ENCODE peak calls at places on chromosomes 16 and 17, in ten cellular contexts. One of them, this sample, is unnamed.

GRCh38 chr17:79294459-79295071 is 219.9 kb downstream of the ENGASE start:
- DNase-seq in IMR-90: peak
- DNase-seq in tibial artery: peak
- DNase-seq in RWPE1: peak
- DNase-seq in heart left ventricle: peak
- DNase-seq in gastrocnemius medialis: no peak
- DNase-seq in psoas muscle: peak
- DNase-seq in dorsolateral prefrontal cortex: peak
- DNase-seq in PC-3: peak
- DNase-seq in kidney: no peak
- DNase-seq in this sample: peak

GRCh38 chr17:40322417-40323315 is 13.7 kb downstream of the RARA start:
- DNase-seq in IMR-90: peak
- DNase-seq in tibial artery: peak
- DNase-seq in RWPE1: peak
- DNase-seq in heart left ventricle: peak
- DNase-seq in gastrocnemius medialis: peak
- DNase-seq in psoas muscle: peak
- DNase-seq in dorsolateral prefrontal cortex: no peak
- DNase-seq in PC-3: peak
- DNase-seq in kidney: peak
- DNase-seq in this sample: peak

GRCh38 chr16:8961811-8962390 is 1.8 kb downstream of the USP7 start:
- DNase-seq in IMR-90: no peak
- DNase-seq in tibial artery: no peak
- DNase-seq in RWPE1: no peak
- DNase-seq in heart left ventricle: no peak
- DNase-seq in gastrocnemius medialis: no peak
- DNase-seq in psoas muscle: no peak
- DNase-seq in dorsolateral prefrontal cortex: no peak
- DNase-seq in PC-3: peak
- DNase-seq in kidney: no peak
- DNase-seq in this sample: no peak

GRCh38 chr16:74998481-74999207 is at the start of gene ZNRF1:
- DNase-seq in IMR-90: peak
- DNase-seq in tibial artery: peak
- DNase-seq in RWPE1: peak
- DNase-seq in heart left ventricle: peak
- DNase-seq in gastrocnemius medialis: peak
- DNase-seq in psoas muscle: peak
- DNase-seq in dorsolateral prefrontal cortex: peak
- DNase-seq in PC-3: peak
- DNase-seq in kidney: peak
- DNase-seq in this sample: peak

GRCh38 chr17:43834106-43834505 is 1.2 kb upstream of the MPP3 start:
- DNase-seq in IMR-90: peak
- DNase-seq in tibial artery: no peak
- DNase-seq in RWPE1: no peak
- DNase-seq in heart left ventricle: no peak
- DNase-seq in gastrocnemius medialis: no peak
- DNase-seq in psoas muscle: no peak
- DNase-seq in dorsolateral prefrontal cortex: no peak
- DNase-seq in PC-3: peak
- DNase-seq in kidney: no peak
- DNase-seq in this sample: peak

GRCh38 chr17:48972749-48973097 is 4.3 kb upstream of the GIP start:
- DNase-seq in IMR-90: no peak
- DNase-seq in tibial artery: no peak
- DNase-seq in RWPE1: no peak
- DNase-seq in heart left ventricle: no peak
- DNase-seq in gastrocnemius medialis: no peak
- DNase-seq in psoas muscle: no peak
- DNase-seq in dorsolateral prefrontal cortex: no peak
- DNase-seq in PC-3: no peak
- DNase-seq in kidney: no peak
- DNase-seq in this sample: no peak

GRCh38 chr17:80796430-80796861 is 195.2 kb upstream of the CHMP6 start:
- DNase-seq in IMR-90: peak
- DNase-seq in tibial artery: no peak
- DNase-seq in RWPE1: no peak
- DNase-seq in heart left ventricle: no peak
- DNase-seq in gastrocnemius medialis: peak
- DNase-seq in psoas muscle: no peak
- DNase-seq in dorsolateral prefrontal cortex: peak
- DNase-seq in PC-3: no peak
- DNase-seq in kidney: no peak
- DNase-seq in this sample: no peak

GRCh38 chr17:49016775-49017463 is 19.7 kb downstream of the IGF2BP1 start:
- DNase-seq in IMR-90: peak
- DNase-seq in tibial artery: peak
- DNase-seq in RWPE1: peak
- DNase-seq in heart left ventricle: no peak
- DNase-seq in gastrocnemius medialis: no peak
- DNase-seq in psoas muscle: no peak
- DNase-seq in dorsolateral prefrontal cortex: no peak
- DNase-seq in PC-3: peak
- DNase-seq in kidney: peak
- DNase-seq in this sample: no peak

GRCh38 chr16:70018254-70018653 is 67.1 kb downstream of the CLEC18A start:
- DNase-seq in IMR-90: peak
- DNase-seq in tibial artery: no peak
- DNase-seq in RWPE1: no peak
- DNase-seq in heart left ventricle: peak
- DNase-seq in gastrocnemius medialis: no peak
- DNase-seq in psoas muscle: no peak
- DNase-seq in dorsolateral prefrontal cortex: no peak
- DNase-seq in PC-3: peak
- DNase-seq in kidney: no peak
- DNase-seq in this sample: peak

GRCh38 chr17:29929006-29929543 is 953 bp downstream of the SSH2 start:
- DNase-seq in IMR-90: no peak
- DNase-seq in tibial artery: no peak
- DNase-seq in RWPE1: peak
- DNase-seq in heart left ventricle: no peak
- DNase-seq in gastrocnemius medialis: peak
- DNase-seq in psoas muscle: no peak
- DNase-seq in dorsolateral prefrontal cortex: no peak
- DNase-seq in PC-3: peak
- DNase-seq in kidney: no peak
- DNase-seq in this sample: peak

GRCh38 chr16:57899771-57900661 is 70.9 kb downstream of the CNGB1 start:
- DNase-seq in IMR-90: peak
- DNase-seq in tibial artery: peak
- DNase-seq in RWPE1: peak
- DNase-seq in heart left ventricle: peak
- DNase-seq in gastrocnemius medialis: peak
- DNase-seq in psoas muscle: peak
- DNase-seq in dorsolateral prefrontal cortex: peak
- DNase-seq in PC-3: peak
- DNase-seq in kidney: peak
- DNase-seq in this sample: peak

GRCh38 chr17:75518201-75518600 is 1.9 kb downstream of the TSEN54 start:
- DNase-seq in IMR-90: no peak
- DNase-seq in tibial artery: no peak
- DNase-seq in RWPE1: no peak
- DNase-seq in heart left ventricle: no peak
- DNase-seq in gastrocnemius medialis: no peak
- DNase-seq in psoas muscle: no peak
- DNase-seq in dorsolateral prefrontal cortex: no peak
- DNase-seq in PC-3: no peak
- DNase-seq in kidney: no peak
- DNase-seq in this sample: no peak

GRCh38 chr17:27591986-27592385 is 39.0 kb upstream of the LGALS9 start:
- DNase-seq in IMR-90: no peak
- DNase-seq in tibial artery: no peak
- DNase-seq in RWPE1: no peak
- DNase-seq in heart left ventricle: no peak
- DNase-seq in gastrocnemius medialis: no peak
- DNase-seq in psoas muscle: no peak
- DNase-seq in dorsolateral prefrontal cortex: no peak
- DNase-seq in PC-3: no peak
- DNase-seq in kidney: no peak
- DNase-seq in this sample: no peak

GRCh38 chr16:79599837-79600635 is 501 bp downstream of the MAF start:
- DNase-seq in IMR-90: no peak
- DNase-seq in tibial artery: peak
- DNase-seq in RWPE1: peak
- DNase-seq in heart left ventricle: peak
- DNase-seq in gastrocnemius medialis: peak
- DNase-seq in psoas muscle: peak
- DNase-seq in dorsolateral prefrontal cortex: peak
- DNase-seq in PC-3: no peak
- DNase-seq in kidney: peak
- DNase-seq in this sample: no peak

DNA sequence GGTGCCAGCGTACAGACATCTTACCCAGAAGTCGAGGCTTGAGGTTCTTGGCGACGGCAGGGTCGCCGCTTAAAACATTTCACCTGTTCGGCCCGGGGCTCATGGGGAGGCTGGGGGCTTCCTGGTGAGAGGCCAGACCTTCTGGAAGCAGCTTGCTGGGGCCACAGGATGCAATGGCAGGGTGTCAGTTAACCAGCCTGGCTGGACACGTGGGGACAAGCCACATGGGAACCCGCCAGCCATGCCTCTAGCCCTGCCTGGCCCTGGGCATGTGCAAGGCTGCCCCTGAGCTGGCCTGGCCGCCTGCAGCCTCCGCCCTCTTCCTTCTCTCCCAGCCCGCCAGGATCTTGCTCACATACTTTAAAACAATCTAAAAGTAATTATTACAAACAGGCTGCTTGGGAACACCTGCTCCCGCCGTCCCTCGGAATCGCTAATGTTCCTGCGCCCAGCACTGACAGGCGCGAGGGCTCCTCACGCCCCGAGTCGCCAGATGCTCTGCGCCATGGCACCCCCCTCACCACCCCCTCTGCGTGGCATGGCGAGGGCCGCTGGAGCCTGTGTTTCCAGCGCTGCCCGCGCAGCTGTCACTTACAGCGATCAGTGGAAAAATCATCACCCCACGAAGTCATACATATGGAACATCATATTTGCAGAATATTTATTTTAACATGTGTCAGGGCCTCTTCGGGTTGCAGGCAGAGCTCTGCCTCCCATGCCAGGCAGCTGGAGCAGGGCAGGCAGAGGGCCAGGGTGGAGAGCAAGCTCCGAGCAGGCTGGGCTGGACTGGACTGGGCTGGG is 188.7 kb upstream of the GSE1 start:
- DNase-seq in IMR-90: no peak
- DNase-seq in tibial artery: peak
- DNase-seq in RWPE1: no peak
- DNase-seq in heart left ventricle: peak
- DNase-seq in gastrocnemius medialis: peak
- DNase-seq in psoas muscle: peak
- DNase-seq in dorsolateral prefrontal cortex: no peak
- DNase-seq in PC-3: no peak
- DNase-seq in kidney: peak
- DNase-seq in this sample: no peak
- H3K27ac ChIP-seq in IMR-90: no peak
- H3K27ac ChIP-seq in tibial artery: no peak
- H3K27ac ChIP-seq in RWPE1: no peak
- H3K27ac ChIP-seq in heart left ventricle: no peak
- H3K27ac ChIP-seq in gastrocnemius medialis: no peak
- H3K27ac ChIP-seq in psoas muscle: no peak
- H3K27ac ChIP-seq in dorsolateral prefrontal cortex: no peak
- H3K27ac ChIP-seq in PC-3: no peak
- H3K27ac ChIP-seq in kidney: no peak
- H3K27ac ChIP-seq in this sample: no peak

GRCh38 chr17:4554997-4555799 is at the start of gene MYBBP1A:
- DNase-seq in IMR-90: peak
- DNase-seq in tibial artery: peak
- DNase-seq in RWPE1: peak
- DNase-seq in heart left ventricle: peak
- DNase-seq in gastrocnemius medialis: peak
- DNase-seq in psoas muscle: peak
- DNase-seq in dorsolateral prefrontal cortex: peak
- DNase-seq in PC-3: peak
- DNase-seq in kidney: peak
- DNase-seq in this sample: peak
- TF ChIP-seq CTCF in IMR-90: peak
- TF ChIP-seq CTCF in tibial artery: peak
- TF ChIP-seq CTCF in RWPE1: no peak
- TF ChIP-seq CTCF in heart left ventricle: peak
- TF ChIP-seq CTCF in gastrocnemius medialis: peak
- TF ChIP-seq CTCF in psoas muscle: peak
- TF ChIP-seq CTCF in dorsolateral prefrontal cortex: peak
- TF ChIP-seq CTCF in PC-3: no peak
- TF ChIP-seq CTCF in kidney: peak
- TF ChIP-seq CTCF in this sample: peak

GRCh38 chr16:10322723-10323527 is 62.9 kb upstream of the ATF7IP2 start:
- DNase-seq in IMR-90: no peak
- DNase-seq in tibial artery: no peak
- DNase-seq in RWPE1: no peak
- DNase-seq in heart left ventricle: no peak
- DNase-seq in gastrocnemius medialis: no peak
- DNase-seq in psoas muscle: no peak
- DNase-seq in dorsolateral prefrontal cortex: no peak
- DNase-seq in PC-3: no peak
- DNase-seq in kidney: no peak
- DNase-seq in this sample: no peak
- H3K27ac ChIP-seq in IMR-90: no peak
- H3K27ac ChIP-seq in tibial artery: no peak
- H3K27ac ChIP-seq in RWPE1: no peak
- H3K27ac ChIP-seq in heart left ventricle: no peak
- H3K27ac ChIP-seq in gastrocnemius medialis: no peak
- H3K27ac ChIP-seq in psoas muscle: no peak
- H3K27ac ChIP-seq in dorsolateral prefrontal cortex: no peak
- H3K27ac ChIP-seq in PC-3: no peak
- H3K27ac ChIP-seq in kidney: no peak
- H3K27ac ChIP-seq in this sample: no peak

GRCh38 chr16:83348991-83349390 is 458.8 kb upstream of the HSBP1 start:
- DNase-seq in IMR-90: no peak
- DNase-seq in tibial artery: no peak
- DNase-seq in RWPE1: no peak
- DNase-seq in heart left ventricle: no peak
- DNase-seq in gastrocnemius medialis: no peak
- DNase-seq in psoas muscle: no peak
- DNase-seq in dorsolateral prefrontal cortex: no peak
- DNase-seq in PC-3: no peak
- DNase-seq in kidney: no peak
- DNase-seq in this sample: no peak

GRCh38 chr16:83350466-83350865 is 457.3 kb upstream of the HSBP1 start:
- DNase-seq in IMR-90: no peak
- DNase-seq in tibial artery: no peak
- DNase-seq in RWPE1: no peak
- DNase-seq in heart left ventricle: peak
- DNase-seq in gastrocnemius medialis: peak
- DNase-seq in psoas muscle: peak
- DNase-seq in dorsolateral prefrontal cortex: no peak
- DNase-seq in PC-3: no peak
- DNase-seq in kidney: no peak
- DNase-seq in this sample: no peak

GRCh38 chr16:83344014-83344413 is 463.8 kb upstream of the HSBP1 start:
- DNase-seq in IMR-90: peak
- DNase-seq in tibial artery: no peak
- DNase-seq in RWPE1: no peak
- DNase-seq in heart left ventricle: no peak
- DNase-seq in gastrocnemius medialis: no peak
- DNase-seq in psoas muscle: no peak
- DNase-seq in dorsolateral prefrontal cortex: no peak
- DNase-seq in PC-3: peak
- DNase-seq in kidney: no peak
- DNase-seq in this sample: peak

GRCh38 chr16:83351846-83352245 is 455.9 kb upstream of the HSBP1 start:
- DNase-seq in IMR-90: peak
- DNase-seq in tibial artery: no peak
- DNase-seq in RWPE1: no peak
- DNase-seq in heart left ventricle: no peak
- DNase-seq in gastrocnemius medialis: no peak
- DNase-seq in psoas muscle: no peak
- DNase-seq in dorsolateral prefrontal cortex: no peak
- DNase-seq in PC-3: no peak
- DNase-seq in kidney: no peak
- DNase-seq in this sample: peak

GRCh38 chr16:83345846-83346245 is 461.9 kb upstream of the HSBP1 start:
- DNase-seq in IMR-90: no peak
- DNase-seq in tibial artery: no peak
- DNase-seq in RWPE1: no peak
- DNase-seq in heart left ventricle: no peak
- DNase-seq in gastrocnemius medialis: no peak
- DNase-seq in psoas muscle: no peak
- DNase-seq in dorsolateral prefrontal cortex: no peak
- DNase-seq in PC-3: no peak
- DNase-seq in kidney: no peak
- DNase-seq in this sample: no peak
- TF ChIP-seq CTCF in IMR-90: no peak
- TF ChIP-seq CTCF in tibial artery: no peak
- TF ChIP-seq CTCF in RWPE1: no peak
- TF ChIP-seq CTCF in heart left ventricle: no peak
- TF ChIP-seq CTCF in gastrocnemius medialis: no peak
- TF ChIP-seq CTCF in psoas muscle: no peak
- TF ChIP-seq CTCF in dorsolateral prefrontal cortex: no peak
- TF ChIP-seq CTCF in PC-3: no peak
- TF ChIP-seq CTCF in kidney: no peak
- TF ChIP-seq CTCF in this sample: no peak